ENCODE peak calls at places on chromosomes 7 and 10, in seven cellular contexts. T, V, F, G, Z, U and D are unnamed samples.

GRCh38 chr7:38147005-38147404 is 31.0 kb upstream of the STARD3NL start:
- DNase-seq in F (no peak), U (peak), T (no peak), Z (peak), V (no peak), G (peak), D (no peak)

GRCh38 chr7:127943541-127944521 is 87.4 kb downstream of the LRRC4 start:
- DNase-seq in T (peak), V (no peak), F (no peak), Z (no peak), U (no peak), G (peak), D (peak)

GRCh38 chr10:21926358-21926890 is 77.1 kb downstream of the DNAJC1 start:
- DNase-seq in G (no peak), U (no peak), T (peak), Z (peak), F (no peak), V (no peak), D (no peak)

GRCh38 chr10:103626178-103626577 is 132.7 kb downstream of the NEURL1 start:
- DNase-seq in Z (no peak), T (no peak), U (no peak), G (no peak), V (no peak), F (no peak), D (no peak)

GRCh38 chr7:49001610-49002033 is 77.3 kb downstream of the CDC14C start:
- DNase-seq in Z (peak), V (peak), G (peak), F (no peak), T (peak), U (peak), D (no peak)

GRCh38 chr10:70759769-70760168 is 25.4 kb downstream of the TBATA start:
- DNase-seq in Z (no peak), T (no peak), U (peak), V (peak), F (peak), G (peak), D (no peak)

GRCh38 chr10:97759157-97759980 is 12.4 kb downstream of the SFRP5 start:
- DNase-seq in U (peak), F (peak), T (peak), Z (peak), V (peak), G (peak), D (peak)

GRCh38 chr7:37817219-37817618 is 31.2 kb upstream of the NME8 start:
- DNase-seq in Z (no peak), T (no peak), F (no peak), G (no peak), V (no peak), U (no peak), D (no peak)

GRCh38 chr10:86657011-86657395 is 2.7 kb downstream of the OPN4 start:
- DNase-seq in V (peak), T (no peak), Z (no peak), F (peak), G (no peak), U (no peak), D (no peak)

GRCh38 chr7:133961724-133962123 is 165.4 kb upstream of the LRGUK start:
- DNase-seq in F (no peak), G (no peak), T (no peak), Z (no peak), V (no peak), U (no peak), D (no peak)

GRCh38 chr7:106031271-106032029 is 68.4 kb downstream of the CDHR3 start:
- DNase-seq in V (peak), U (no peak), G (no peak), Z (no peak), T (peak), F (no peak), D (no peak)

GRCh38 chr7:53237344-53237913 is 202.0 kb downstream of the POM121L12 start:
- DNase-seq in F (no peak), T (no peak), G (no peak), Z (no peak), U (no peak), V (peak), D (no peak)

GRCh38 chr10:75841266-75841665 is 409.8 kb downstream of the LRMDA start:
- DNase-seq in F (no peak), V (no peak), T (no peak), G (no peak), U (no peak), Z (no peak), D (no peak)

GRCh38 chr7:45036801-45037200 is 36.8 kb downstream of the CCM2 start:
- DNase-seq in F (no peak), T (no peak), V (no peak), G (no peak), U (no peak), Z (no peak), D (no peak)

GRCh38 chr10:29950391-29950790 is 109.0 kb downstream of the JCAD start:
- DNase-seq in G (peak), T (peak), U (no peak), F (no peak), V (no peak), Z (peak), D (no peak)

GRCh38 chr7:120732256-120732655 is 125.7 kb downstream of the TSPAN12 start:
- DNase-seq in F (no peak), Z (no peak), T (no peak), G (no peak), U (no peak), V (no peak), D (no peak)

GRCh38 chr10:96850825-96851224 is 18.7 kb downstream of the LCOR start:
- DNase-seq in G (peak), U (no peak), F (no peak), V (no peak), T (peak), Z (peak), D (peak)

GRCh38 chr7:122833888-122834570 is 52.2 kb downstream of the CADPS2 start:
- DNase-seq in T (no peak), Z (no peak), F (no peak), U (no peak), G (no peak), V (peak), D (no peak)

GRCh38 chr7:143901360-143901709 is 641 bp downstream of the TCAF1 start:
- DNase-seq in T (peak), V (peak), Z (peak), F (peak), G (peak), U (no peak), D (peak)

GRCh38 chr10:129096340-129096984 is 370.6 kb upstream of the MGMT start:
- DNase-seq in U (peak), Z (peak), G (peak), T (peak), V (no peak), F (no peak), D (peak)

GRCh38 chr7:127976056-127976455 is 55.2 kb downstream of the LRRC4 start:
- DNase-seq in Z (peak), V (no peak), U (no peak), T (peak), F (no peak), G (no peak), D (peak)

GRCh38 chr7:128266891-128267839 is 26.1 kb downstream of the LEP start:
- DNase-seq in U (no peak), T (peak), Z (peak), V (peak), F (peak), G (peak), D (peak)

GRCh38 chr10:7121154-7121797 is 289.6 kb downstream of the SFMBT2 start:
- DNase-seq in V (peak), T (peak), Z (no peak), F (no peak), G (peak), U (peak), D (peak)

GRCh38 chr7:132760241-132760616 is 184.0 kb upstream of the PLXNA4 start:
- DNase-seq in Z (no peak), T (no peak), U (no peak), V (no peak), G (no peak), F (no peak), D (no peak)

GRCh38 chr7:132760873-132761272 is 184.6 kb upstream of the PLXNA4 start:
- DNase-seq in V (no peak), Z (no peak), F (no peak), U (no peak), G (no peak), T (no peak), D (no peak)

GRCh38 chr7:132757778-132758177 is 181.5 kb upstream of the PLXNA4 start:
- DNase-seq in G (peak), T (peak), F (no peak), U (no peak), V (no peak), Z (no peak), D (peak)

GRCh38 chr7:132758983-132759382 is 182.7 kb upstream of the PLXNA4 start:
- DNase-seq in F (no peak), V (no peak), T (no peak), G (no peak), Z (no peak), U (peak), D (no peak)

GRCh38 chr7:132759482-132760240 is 183.4 kb upstream of the PLXNA4 start:
- DNase-seq in G (no peak), F (no peak), U (no peak), Z (no peak), T (no peak), V (no peak), D (no peak)
- TF ChIP-seq CTCF in G (no peak), F (no peak), U (no peak), Z (no peak), T (no peak), V (no peak), D (no peak)

DNA sequence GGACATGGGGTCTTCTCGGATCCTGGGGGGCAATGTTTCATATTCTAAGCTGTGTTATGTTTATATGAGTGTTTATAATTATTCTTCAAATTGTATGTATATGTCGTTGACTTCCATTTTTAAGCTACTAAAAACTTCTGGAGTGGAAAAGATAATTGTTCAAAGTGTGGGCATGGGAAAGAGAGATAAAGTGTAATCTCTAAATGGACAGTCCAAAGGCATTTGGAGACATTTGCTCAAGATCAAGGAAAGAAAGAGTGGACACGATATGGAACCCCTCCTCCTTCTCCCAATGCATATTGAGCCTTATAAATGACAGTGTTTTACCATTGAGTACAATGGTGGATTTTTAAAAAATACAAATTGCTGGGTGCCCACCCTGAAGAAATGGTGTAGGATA is 81.1 kb downstream of the SDHAF3 start:
- DNase-seq in T (no peak), V (no peak), U (no peak), F (no peak), G (no peak), Z (no peak), D (no peak)
- H3K4me3 ChIP-seq in T (no peak), V (no peak), U (no peak), F (no peak), G (no peak), Z (no peak), D (no peak)

GRCh38 chr10:44995581-44995913 is 5.2 kb upstream of the ZNF22 start:
- DNase-seq in T (no peak), G (no peak), F (no peak), V (no peak), Z (no peak), U (peak), D (no peak)

GRCh38 chr10:44993226-44993921 is 7.3 kb upstream of the ZNF22 start:
- DNase-seq in V (peak), Z (no peak), U (no peak), G (no peak), T (no peak), F (no peak), D (no peak)

GRCh38 chr10:44994752-44995530 is 5.8 kb upstream of the ZNF22 start:
- DNase-seq in G (no peak), Z (no peak), T (no peak), U (no peak), F (no peak), V (no peak), D (no peak)

GRCh38 chr10:44992732-44993225 is 7.9 kb upstream of the ZNF22 start:
- DNase-seq in T (no peak), Z (no peak), G (no peak), F (no peak), U (no peak), V (no peak), D (no peak)

DNA sequence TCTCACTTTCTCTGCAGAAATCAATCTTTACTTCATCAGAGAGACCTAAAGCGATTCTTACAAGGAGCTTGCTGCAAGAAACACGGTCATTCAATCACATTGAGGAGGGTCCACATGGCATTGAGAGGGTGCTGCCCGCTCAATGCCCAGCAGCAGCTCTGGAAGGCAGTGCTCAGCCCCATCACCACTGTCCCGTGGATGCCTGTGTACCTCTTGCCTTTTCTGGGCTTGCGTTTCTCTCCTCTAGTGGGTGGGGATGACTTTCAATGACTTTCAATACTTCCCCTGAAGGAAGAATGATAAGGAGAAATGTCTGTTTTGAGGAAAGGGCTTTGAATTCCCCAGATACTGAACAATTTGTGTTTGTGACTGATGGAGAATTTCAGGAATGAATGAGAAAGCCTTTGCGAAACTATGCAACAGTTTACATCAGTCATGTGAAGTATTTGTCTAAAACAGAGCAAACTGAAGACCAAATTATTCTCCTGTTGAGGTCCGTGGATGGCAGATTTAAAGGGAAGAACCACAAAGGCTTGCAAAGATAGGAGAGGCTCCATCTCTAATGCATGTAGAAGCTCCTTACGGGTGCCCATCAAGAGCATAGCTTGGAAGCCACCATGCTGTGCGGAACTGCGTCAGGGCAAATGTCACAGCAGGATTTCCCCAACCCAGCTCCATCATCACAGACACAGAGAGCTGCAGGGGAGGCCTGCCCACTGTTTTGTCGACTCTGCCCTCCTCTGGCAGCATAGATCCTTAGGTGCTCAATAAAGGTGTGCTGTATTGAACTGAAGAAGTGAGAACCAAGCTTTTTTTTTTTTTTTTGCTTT is 6.6 kb upstream of the ZNF22 start:
- DNase-seq in U (no peak), G (peak), Z (no peak), F (no peak), V (peak), T (peak), D (peak)
- TF ChIP-seq CTCF in U (no peak), G (no peak), Z (no peak), F (no peak), V (no peak), T (no peak), D (no peak)

GRCh38 chr10:11823122-11823988 is at the start of gene PROSER2:
- DNase-seq in T (peak), F (no peak), Z (no peak), U (peak), G (peak), V (peak), D (peak)

GRCh38 chr10:11823989-11824346 is 812 bp downstream of the PROSER2 start:
- DNase-seq in T (peak), F (no peak), U (no peak), G (no peak), Z (no peak), V (no peak), D (peak)

GRCh38 chr10:11825796-11826414 is 2.7 kb downstream of the PROSER2 start:
- DNase-seq in U (no peak), F (no peak), G (peak), Z (no peak), T (no peak), V (no peak), D (no peak)

GRCh38 chr10:11824376-11824775 is 1.2 kb downstream of the PROSER2 start:
- DNase-seq in U (no peak), Z (peak), G (peak), V (no peak), T (peak), F (no peak), D (peak)

DNA sequence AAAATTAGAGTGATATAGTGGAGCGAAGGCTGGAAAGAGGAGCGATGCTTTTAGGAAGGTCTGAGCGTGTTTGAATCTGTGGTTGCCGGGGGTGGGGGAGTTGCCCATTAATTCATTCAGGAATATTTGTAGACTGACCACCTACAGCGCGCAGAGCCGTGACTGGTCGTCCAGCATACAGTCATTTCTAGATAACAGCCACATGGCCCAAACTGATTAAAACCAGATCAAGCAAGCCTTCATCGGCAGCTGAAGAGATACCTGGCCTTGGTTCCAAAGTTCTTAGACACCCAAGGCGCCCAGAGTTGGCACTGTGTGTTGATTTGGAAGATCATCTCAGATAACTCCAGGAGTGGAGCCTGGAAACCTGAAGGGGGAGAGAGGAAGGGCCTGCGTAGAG is 1.7 kb downstream of the PROSER2 start:
- DNase-seq in F (no peak), Z (peak), U (no peak), V (no peak), G (no peak), T (peak), D (no peak)
- H3K4me3 ChIP-seq in F (no peak), Z (peak), U (no peak), V (peak), G (no peak), T (no peak), D (no peak)